ENCODE peak calls at places on chromosomes 5 and 9, in five cellular contexts. P is neural progenitor cell; W is stimulated activated CD4-positive, alpha-beta T cell treated with anti-CD3 and anti-CD28 coated beads, Interleukin-15, amount 100 ng/mL, for 1 hour; S is amygdala; B is foreskin fibroblast. N is an unnamed sample.

GRCh38 chr5:78501411-78502338 is 141.3 kb downstream of the SCAMP1 start:
- DNase-seq in B (peak), P (no peak), W (no peak), S (no peak), N (no peak)

GRCh38 chr9:131603711-131604439 is 58.6 kb downstream of the PRRT1B start:
- DNase-seq in B (no peak), W (no peak), S (no peak), P (no peak), N (no peak)

GRCh38 chr9:16637938-16638337 is 232.5 kb downstream of the BNC2 start:
- DNase-seq in P (no peak), B (no peak), S (no peak), W (no peak), N (no peak)

GRCh38 chr5:85576666-85577065 is 1041.1 kb upstream of the COX7C start:
- DNase-seq in P (no peak), B (no peak), S (no peak), W (no peak), N (no peak)

GRCh38 chr9:32430720-32431119 is 46.3 kb downstream of the ACO1 start:
- DNase-seq in B (peak), P (no peak), W (no peak), S (no peak), N (no peak)

GRCh38 chr9:22395585-22396205 is 50.9 kb upstream of the DMRTA1 start:
- DNase-seq in B (no peak), S (no peak), P (no peak), W (no peak), N (no peak)

GRCh38 chr5:156258934-156259333 is 68.0 kb upstream of the SGCD start:
- DNase-seq in W (no peak), B (no peak), S (no peak), P (no peak), N (no peak)

GRCh38 chr9:111965566-111966019 is 69.0 kb downstream of the UGCG start:
- DNase-seq in S (no peak), W (no peak), P (no peak), B (peak), N (peak)

GRCh38 chr5:132322266-132322665 is 28.1 kb downstream of the SLC22A4 start:
- DNase-seq in P (peak), S (no peak), B (no peak), W (no peak), N (no peak)

GRCh38 chr9:16871358-16872151 is 1.1 kb upstream of the BNC2 start:
- DNase-seq in P (peak), B (peak), S (no peak), W (no peak), N (peak)

GRCh38 chr9:89522261-89522978 is 24.5 kb upstream of the SEMA4D start:
- DNase-seq in W (peak), B (no peak), P (no peak), S (no peak), N (no peak)

GRCh38 chr9:114382951-114383865 is 4.6 kb downstream of the AKNA start:
- DNase-seq in W (peak), B (peak), S (no peak), P (peak), N (peak)

GRCh38 chr9:136694163-136694864 is 7.1 kb upstream of the AGPAT2 start:
- DNase-seq in P (peak), S (no peak), B (peak), W (no peak), N (peak)

GRCh38 chr5:166377756-166378155 is 1913.7 kb upstream of the WWC1 start:
- DNase-seq in W (no peak), S (no peak), P (no peak), B (no peak), N (no peak)

GRCh38 chr9:121727295-121728028 is 76.0 kb downstream of the DAB2IP start:
- DNase-seq in B (no peak), S (peak), P (no peak), W (no peak), N (no peak)

GRCh38 chr9:109022909-109023308 is 9.6 kb upstream of the CTNNAL1 start:
- DNase-seq in S (no peak), W (no peak), P (no peak), B (no peak), N (no peak)

GRCh38 chr5:126414874-126415502 is 8.2 kb upstream of the GRAMD2B start:
- DNase-seq in W (no peak), P (no peak), S (no peak), B (peak), N (peak)

GRCh38 chr5:53381-54174 is 38.4 kb upstream of the PLEKHG4B start:
- DNase-seq in P (peak), S (no peak), B (peak), W (no peak), N (no peak)

GRCh38 chr5:891837-892389 is 688 bp downstream of the BRD9 start:
- DNase-seq in W (no peak), P (no peak), S (no peak), B (peak), N (no peak)

N was measured in stromal cell of bone marrow.